ENCODE peak calls at places on chromosomes 12 and 14, in seven cellular contexts. U is mesendoderm, L is neuronal stem cell, B is IMR-90, Q is neural progenitor cell, Z is adipocyte, A is Karpas-422. I is an unnamed sample.

GRCh38 chr12:6620137-6620884 is 13.1 kb upstream of the CHD4 start:
- DNase-seq in A (no peak), Z (no peak), L (no peak), U (peak; percentile 95), Q (peak; percentile 92), B (no peak), I (no peak)

GRCh38 chr12:77001181-77001758 is 64.1 kb downstream of the E2F7 start:
- DNase-seq in B (no peak), Q (no peak), L (no peak), Z (no peak), A (no peak), U (no peak), I (no peak)

GRCh38 chr12:55742719-55743130 is at the start of gene GDF11:
- DNase-seq in Q (peak; percentile 95), U (peak; percentile 89), B (peak; percentile 74), L (peak; percentile 80), A (peak; percentile 88), Z (peak; percentile 94), I (peak; percentile 74)

GRCh38 chr12:27272375-27273028 is 28.4 kb downstream of the STK38L start:
- DNase-seq in U (no peak), L (no peak), Q (no peak), Z (no peak), A (no peak), B (no peak), I (no peak)

GRCh38 chr12:3833670-3834310 is 39.4 kb downstream of the PARP11 start:
- DNase-seq in L (no peak), B (no peak), U (peak; percentile 60), Z (no peak), Q (peak; percentile 10), A (no peak), I (no peak)

GRCh38 chr14:68843471-68844209 is 50.8 kb upstream of the ZFP36L1 start:
- DNase-seq in B (peak; percentile 57), A (peak; percentile 91), Q (peak; percentile 77), L (peak; percentile 57), Z (peak; percentile 86), U (peak; percentile 77), I (peak; percentile 77)

GRCh38 chr12:101598483-101598882 is 3.7 kb downstream of the MYBPC1 start:
- DNase-seq in L (no peak), U (no peak), Z (no peak), B (no peak), Q (no peak), A (no peak), I (no peak)

GRCh38 chr12:132719141-132719953 is 8.7 kb downstream of the PGAM5 start:
- DNase-seq in L (no peak), B (no peak), U (no peak), Z (no peak), Q (no peak), A (no peak), I (no peak)

GRCh38 chr12:94731733-94732360 is 81.5 kb upstream of the TMCC3 start:
- DNase-seq in Q (peak; percentile 82), Z (no peak), U (peak; percentile 75), L (no peak), B (no peak), A (no peak), I (no peak)

GRCh38 chr14:103512701-103513611 is 9.7 kb downstream of the CKB start:
- DNase-seq in B (peak; percentile 80), L (no peak), Q (no peak), A (no peak), U (no peak), Z (no peak), I (peak; percentile 68)

GRCh38 chr12:70180140-70180539 is 63.1 kb upstream of the CNOT2 start:
- DNase-seq in B (no peak), A (no peak), L (no peak), Q (peak; percentile 3), Z (no peak), U (no peak), I (no peak)

GRCh38 chr12:1591029-1591428 is 3.4 kb downstream of the FBXL14 start:
- DNase-seq in U (peak; percentile 61), Z (peak; percentile 56), L (no peak), Q (peak; percentile 55), A (no peak), B (no peak), I (peak; percentile 63)

GRCh38 chr12:113138826-113139225 is 3.3 kb upstream of the RASAL1 start:
- DNase-seq in B (no peak), Z (no peak), U (no peak), L (no peak), Q (no peak), A (no peak), I (no peak)

GRCh38 chr14:64549805-64550538 is at the start of gene PPP1R36:
- DNase-seq in Q (peak; percentile 32), B (no peak), L (no peak), U (peak; percentile 62), Z (peak; percentile 31), A (no peak), I (peak; percentile 77)

GRCh38 chr12:65892905-65893304 is 68.6 kb downstream of the HMGA2 start:
- DNase-seq in A (no peak), Q (no peak), Z (peak; percentile 52), L (no peak), U (no peak), B (peak; percentile 87), I (no peak)

GRCh38 chr12:121857322-121858246 is 1.1 kb downstream of the HPD start:
- DNase-seq in B (no peak), L (no peak), U (no peak), A (no peak), Q (peak; percentile 15), Z (no peak), I (no peak)

GRCh38 chr14:52703225-52703624 is 3.8 kb upstream of the PSMC6 start:
- DNase-seq in L (no peak), Q (no peak), B (peak; percentile 98), Z (peak; percentile 94), A (no peak), U (no peak), I (peak; percentile 64)

GRCh38 chr12:22656835-22657234 is 31.9 kb downstream of the ETNK1 start:
- DNase-seq in L (no peak), Q (no peak), U (no peak), Z (no peak), B (no peak), A (no peak), I (no peak)

GRCh38 chr14:52068741-52069616 is at the start of gene NID2:
- DNase-seq in A (no peak), Q (peak; percentile 95), L (peak; percentile 89), Z (peak; percentile 98), U (peak; percentile 91), B (peak; percentile 95), I (peak; percentile 86)

GRCh38 chr12:12582895-12583303 is 20.2 kb upstream of the DUSP16 start:
- DNase-seq in A (no peak), L (no peak), Q (no peak), Z (peak; percentile 26), U (no peak), B (peak; percentile 67), I (peak; percentile 35)

GRCh38 chr14:95666450-95666849 is 19.8 kb upstream of the TCL1B start:
- DNase-seq in B (no peak), L (no peak), Q (no peak), U (no peak), A (no peak), Z (no peak), I (no peak)

GRCh38 chr12:4996714-4997113 is 47.0 kb upstream of the KCNA5 start:
- DNase-seq in Q (no peak), A (no peak), Z (no peak), B (no peak), U (no peak), L (no peak), I (no peak)

GRCh38 chr14:100548295-100548655 is 38.9 kb downstream of the BEGAIN start:
- DNase-seq in U (no peak), B (no peak), A (no peak), L (no peak), Q (no peak), Z (no peak), I (no peak)

GRCh38 chr14:95953111-95953724 is 76.6 kb downstream of the TUNAR start:
- DNase-seq in Q (peak; percentile 89), B (no peak), U (peak; percentile 73), L (peak; percentile 72), Z (peak; percentile 31), A (peak; percentile 63), I (no peak)

GRCh38 chr14:92926931-92927330 is 4.0 kb downstream of the CHGA start:
- DNase-seq in B (no peak), Z (no peak), Q (no peak), A (no peak), L (no peak), U (no peak), I (no peak)

GRCh38 chr12:57459750-57460400 is at the start of gene GLI1:
- DNase-seq in A (no peak), Q (peak; percentile 82), U (peak; percentile 36), B (peak; percentile 28), Z (peak; percentile 74), L (no peak), I (no peak)

GRCh38 chr14:34081126-34081575 is 130.3 kb upstream of the EGLN3 start:
- DNase-seq in Q (no peak), A (no peak), L (no peak), U (no peak), Z (no peak), B (no peak), I (no peak)

GRCh38 chr12:46342562-46343033 is 30.0 kb downstream of the SLC38A2 start:
- DNase-seq in U (peak; percentile 79), B (peak; percentile 63), Z (peak; percentile 55), A (peak; percentile 75), Q (peak; percentile 59), L (no peak), I (peak; percentile 29)

GRCh38 chr12:22047495-22047894 is 1.5 kb downstream of the CMAS start:
- DNase-seq in Z (no peak), Q (no peak), L (no peak), A (no peak), B (no peak), U (no peak), I (no peak)

DNA sequence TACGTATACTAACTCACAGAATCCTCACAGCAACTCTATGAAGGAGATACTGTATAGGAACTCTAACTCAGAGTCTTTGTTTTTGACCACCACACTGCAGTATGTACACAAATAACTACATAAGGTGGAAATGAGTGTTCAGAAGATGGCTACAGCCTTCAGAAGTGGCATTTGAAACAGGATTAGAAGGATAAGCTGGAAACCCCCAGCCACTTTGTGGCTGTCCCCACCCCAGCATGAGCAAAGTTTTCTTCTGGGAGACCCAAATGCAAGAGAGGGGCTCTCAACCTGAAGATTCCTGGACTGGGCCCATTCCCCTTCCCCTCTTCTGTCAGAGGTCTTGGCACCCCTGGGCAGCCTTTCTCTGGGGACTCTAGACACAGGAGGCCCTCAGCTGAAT is 43.2 kb upstream of the PNMA1 start:
- DNase-seq in U (no peak), A (no peak), Q (no peak), L (no peak), B (no peak), Z (no peak), I (no peak)
- H3K9ac ChIP-seq in U (no peak overlapping the region), A (peak overlapping the region; percentile 93), Q (no peak overlapping the region), L (no peak overlapping the region), B (peak overlapping the region; percentile 11), Z (peak overlapping the region; percentile 92), I (peak overlapping the region; percentile 87)

GRCh38 chr14:104782086-104782822 is 13.3 kb downstream of the AKT1 start:
- DNase-seq in Z (no peak), B (no peak), Q (no peak), A (no peak), U (no peak), L (no peak), I (no peak)
- H3K9ac ChIP-seq in Z (no peak overlapping the region), B (no peak overlapping the region), Q (no peak overlapping the region), A (no peak overlapping the region), U (no peak overlapping the region), L (no peak overlapping the region), I (no peak overlapping the region)

GRCh38 chr14:74634964-74635363 is 22.9 kb upstream of the LTBP2 start:
- DNase-seq in Z (no peak), Q (peak; percentile 33), A (no peak), U (no peak), L (no peak), B (no peak), I (no peak)
- H3K9ac ChIP-seq in Z (no peak overlapping the region), Q (no peak overlapping the region), A (no peak overlapping the region), U (no peak overlapping the region), L (no peak overlapping the region), B (no peak overlapping the region), I (no peak overlapping the region)

GRCh38 chr14:23079716-23080115 is 15.2 kb downstream of the ACIN1 start:
- DNase-seq in Z (peak; percentile 28), Q (no peak), L (no peak), A (no peak), B (peak; percentile 52), U (no peak), I (no peak)
- H3K9ac ChIP-seq in Z (peak overlapping the region; percentile 78), Q (no peak overlapping the region), L (no peak overlapping the region), A (no peak overlapping the region), B (peak overlapping the region; percentile 11), U (no peak overlapping the region), I (no peak overlapping the region)

I was measured in colonic mucosa.